ENCODE peak calls at places on chromosomes 1 and 21, in nine cellular contexts. K is NCI-H748 treated with DMSO at 0.1 percent for 48 hours; F is psoas muscle; T is nucleus accumbens; R is Caco-2; A is NCI-H2029; V is globus pallidus; U is WERI-Rb-1; E is CD8-positive, alpha-beta T cell. D is an unnamed sample.

GRCh38 chr1:236608930-236609726 is 4.8 kb upstream of the HEATR1 start:
- DNase-seq in A (peak), U (peak), K (peak), E (no peak), F (peak), R (peak), T (no peak), V (peak), D (peak)

GRCh38 chr1:26281091-26281958 is 1.4 kb downstream of the SH3BGRL3 start:
- DNase-seq in F (no peak), U (no peak), A (no peak), R (no peak), K (no peak), T (no peak), V (no peak), E (no peak), D (no peak)

GRCh38 chr1:6460349-6461236 is 5.4 kb downstream of the TNFRSF25 start:
- DNase-seq in V (no peak), K (no peak), A (no peak), T (no peak), U (no peak), R (no peak), E (peak), F (no peak), D (no peak)

GRCh38 chr1:183840140-183840539 is 35.2 kb downstream of the RGL1 start:
- DNase-seq in E (no peak), U (no peak), A (no peak), V (no peak), K (no peak), F (no peak), T (no peak), R (no peak), D (no peak)

GRCh38 chr1:246111570-246111969 is 395.5 kb downstream of the SMYD3 start:
- DNase-seq in T (no peak), K (no peak), A (no peak), F (no peak), R (no peak), E (no peak), U (no peak), V (no peak), D (no peak)

GRCh38 chr21:43361493-43362296 is 65.2 kb downstream of the SIK1 start:
- DNase-seq in F (peak), U (peak), K (no peak), V (no peak), R (no peak), E (peak), A (no peak), T (no peak), D (no peak)

GRCh38 chr1:53406551-53407235 is 52.5 kb upstream of the DMRTB1 start:
- DNase-seq in T (no peak), F (no peak), A (no peak), V (no peak), K (no peak), R (no peak), U (no peak), E (no peak), D (no peak)

GRCh38 chr1:242813490-242814091 is 289.1 kb upstream of the PLD5 start:
- DNase-seq in E (no peak), A (no peak), V (no peak), T (no peak), K (no peak), U (no peak), F (no peak), R (no peak), D (no peak)

GRCh38 chr1:44103270-44104131 is 15.1 kb upstream of the KLF17 start:
- DNase-seq in V (no peak), U (peak), R (no peak), E (no peak), T (no peak), K (no peak), A (no peak), F (no peak), D (no peak)

GRCh38 chr1:197481101-197481500 is 213.0 kb downstream of the CRB1 start:
- DNase-seq in V (no peak), A (peak), K (no peak), T (no peak), F (no peak), R (no peak), E (no peak), U (no peak), D (no peak)

GRCh38 chr1:173603056-173603591 is at the start of gene SLC9C2:
- DNase-seq in T (no peak), K (no peak), E (no peak), R (peak), U (no peak), F (no peak), V (peak), A (no peak), D (no peak)

GRCh38 chr1:19811206-19811851 is 3.8 kb downstream of the RNF186 start:
- DNase-seq in R (no peak), E (no peak), F (peak), K (no peak), V (no peak), U (peak), T (no peak), A (no peak), D (peak)

GRCh38 chr21:45294509-45295291 is 7.0 kb upstream of the POFUT2 start:
- DNase-seq in T (no peak), U (no peak), F (peak), E (no peak), K (no peak), R (no peak), A (no peak), V (no peak), D (no peak)

GRCh38 chr1:223531742-223532341 is 133.7 kb downstream of the CAPN8 start:
- DNase-seq in K (peak), A (peak), F (peak), R (peak), T (no peak), V (peak), U (peak), E (peak), D (peak)

GRCh38 chr1:41954533-41954944 is 35.8 kb upstream of the HIVEP3 start:
- DNase-seq in A (no peak), V (no peak), R (no peak), U (no peak), T (no peak), F (no peak), E (no peak), K (no peak), D (no peak)

GRCh38 chr1:31327381-31327780 is 30.5 kb downstream of the ZCCHC17 start:
- DNase-seq in F (no peak), K (no peak), U (no peak), R (no peak), T (no peak), V (no peak), E (no peak), A (no peak), D (no peak)

GRCh38 chr1:175968486-175969182 is 225.2 kb upstream of the TNR start:
- DNase-seq in V (no peak), E (no peak), U (no peak), K (no peak), A (no peak), T (no peak), R (no peak), F (no peak), D (no peak)

GRCh38 chr1:84726593-84727275 is 36.5 kb upstream of the SSX2IP start:
- DNase-seq in R (no peak), K (no peak), U (no peak), V (no peak), E (no peak), T (no peak), F (no peak), A (no peak), D (no peak)

GRCh38 chr1:115677172-115677542 is 35.4 kb downstream of the VANGL1 start:
- DNase-seq in R (no peak), F (no peak), V (no peak), K (no peak), T (no peak), A (peak), E (no peak), U (no peak), D (no peak)

D was measured in D341Med.